ENCODE peak calls at places on chromosome 16, in eight cellular contexts. Z is NCI-H524; E is neural crest cell; H is stimulated activated CD8-positive, alpha-beta memory T cell treated with anti-CD3 and anti-CD28 coated beads, Interleukin-2, amount 100 ng/mL, for 48 hours; O is MM.1S; Q is RPMI8226; Y is Caco-2; W is hippocampal formation. P is an unnamed sample.

GRCh38 chr16:2773188-2773968 is 3.7 kb downstream of the ELOB start:
- DNase-seq in Z (no peak), E (no peak), H (no peak), O (no peak), Q (no peak), Y (no peak), W (no peak), P (no peak)

GRCh38 chr16:50368410-50369132 is at the start of gene BRD7:
- DNase-seq in Z (no peak), E (peak; percentile 72), H (peak; percentile 38), O (peak; percentile 63), Q (peak; percentile 83), Y (no peak), W (peak; percentile 60), P (peak; percentile 92)

GRCh38 chr16:54077412-54077821 is 209.2 kb downstream of the IRX3 start:
- DNase-seq in Z (no peak), E (no peak), H (peak; percentile 0), O (no peak), Q (no peak), Y (no peak), W (no peak), P (no peak)

GRCh38 chr16:67166035-67166882 is 1.7 kb downstream of the HSF4 start:
- DNase-seq in Z (no peak), E (no peak), H (no peak), O (no peak), Q (no peak), Y (no peak), W (no peak), P (no peak)

GRCh38 chr16:68370221-68370920 is 59.6 kb downstream of the PRMT7 start:
- DNase-seq in Z (no peak), E (no peak), H (no peak), O (no peak), Q (no peak), Y (no peak), W (no peak), P (no peak)

GRCh38 chr16:77374384-77374783 is 60.5 kb downstream of the ADAMTS18 start:
- DNase-seq in Z (no peak), E (no peak), H (no peak), O (no peak), Q (no peak), Y (no peak), W (no peak), P (no peak)

GRCh38 chr16:27401768-27402568 is at the start of gene IL21R:
- DNase-seq in Z (peak; percentile 59), E (no peak), H (peak; percentile 80), O (peak; percentile 74), Q (peak; percentile 94), Y (no peak), W (peak; percentile 14), P (peak; percentile 77)

GRCh38 chr16:79786389-79786788 is 185.9 kb upstream of the MAF start:
- DNase-seq in Z (no peak), E (no peak), H (no peak), O (no peak), Q (no peak), Y (no peak), W (no peak), P (no peak)

GRCh38 chr16:50306287-50306686 is 39.9 kb downstream of the ADCY7 start:
- DNase-seq in Z (no peak), E (no peak), H (no peak), O (no peak), Q (no peak), Y (no peak), W (no peak), P (no peak)

GRCh38 chr16:18983565-18984424 is at the start of gene TMC7:
- DNase-seq in Z (peak; percentile 80), E (peak; percentile 95), H (peak; percentile 22), O (peak; percentile 9), Q (peak; percentile 86), Y (peak; percentile 91), W (peak; percentile 87), P (peak; percentile 25)

GRCh38 chr16:64589836-64590235 is 532.0 kb downstream of the CDH11 start:
- DNase-seq in Z (no peak), E (no peak), H (no peak), O (no peak), Q (no peak), Y (no peak), W (no peak), P (no peak)

GRCh38 chr16:30009085-30009862 is 1.6 kb downstream of the DOC2A start:
- DNase-seq in Z (no peak), E (no peak), H (no peak), O (no peak), Q (no peak), Y (no peak), W (no peak), P (no peak)

GRCh38 chr16:86827521-86827920 is 249.2 kb downstream of the FOXL1 start:
- DNase-seq in Z (no peak), E (no peak), H (no peak), O (no peak), Q (peak; percentile 16), Y (no peak), W (no peak), P (no peak)

GRCh38 chr16:82995286-82995926 is 368.6 kb downstream of the CDH13 start:
- DNase-seq in Z (no peak), E (no peak), H (no peak), O (no peak), Q (no peak), Y (no peak), W (no peak), P (no peak)

GRCh38 chr16:53642094-53642493 is 61.6 kb downstream of the RPGRIP1L start:
- DNase-seq in Z (no peak), E (no peak), H (no peak), O (no peak), Q (no peak), Y (no peak), W (no peak), P (no peak)

GRCh38 chr16:65667013-65667578 is 545.2 kb upstream of the CDH11 start:
- DNase-seq in Z (peak; percentile 3), E (no peak), H (no peak), O (no peak), Q (no peak), Y (no peak), W (no peak), P (no peak)

GRCh38 chr16:54135361-54136275 is 151.0 kb downstream of the IRX3 start:
- DNase-seq in Z (no peak), E (no peak), H (no peak), O (no peak), Q (no peak), Y (no peak), W (no peak), P (no peak)

GRCh38 chr16:68348645-68349445 is 38.0 kb downstream of the PRMT7 start:
- DNase-seq in Z (no peak), E (no peak), H (no peak), O (no peak), Q (no peak), Y (no peak), W (no peak), P (no peak)

GRCh38 chr16:3065742-3066439 is 451 bp downstream of the IL32 start:
- DNase-seq in Z (no peak), E (no peak), H (no peak), O (no peak), Q (no peak), Y (no peak), W (no peak), P (no peak)

GRCh38 chr16:27927266-27927901 is 136.1 kb downstream of the GSG1L start:
- DNase-seq in Z (no peak), E (no peak), H (no peak), O (no peak), Q (no peak), Y (no peak), W (no peak), P (no peak)

GRCh38 chr16:11824362-11824761 is 27.0 kb downstream of the RSL1D1 start:
- DNase-seq in Z (no peak), E (no peak), H (no peak), O (no peak), Q (peak; percentile 12), Y (peak; percentile 45), W (no peak), P (no peak)

GRCh38 chr16:50155925-50156324 is 2.8 kb downstream of the TENT4B start:
- DNase-seq in Z (no peak), E (no peak), H (no peak), O (no peak), Q (no peak), Y (no peak), W (no peak), P (no peak)

GRCh38 chr16:58041628-58041955 is 16.0 kb downstream of the MMP15 start:
- DNase-seq in Z (no peak), E (no peak), H (no peak), O (no peak), Q (no peak), Y (no peak), W (no peak), P (no peak)

GRCh38 chr16:89197633-89198416 is 2.5 kb downstream of the SLC22A31 start:
- DNase-seq in Z (no peak), E (no peak), H (no peak), O (no peak), Q (no peak), Y (no peak), W (no peak), P (no peak)

GRCh38 chr16:30658731-30659506 is 688 bp downstream of the FBRS start:
- DNase-seq in Z (peak; percentile 99), E (no peak), H (peak; percentile 93), O (peak; percentile 89), Q (peak; percentile 93), Y (peak; percentile 88), W (peak; percentile 92), P (peak; percentile 87)

GRCh38 chr16:265002-265529 is 10.7 kb downstream of the RGS11 start:
- DNase-seq in Z (no peak), E (no peak), H (no peak), O (no peak), Q (no peak), Y (no peak), W (no peak), P (no peak)

GRCh38 chr16:29852654-29853053 is 10.4 kb downstream of the CDIPT start:
- DNase-seq in Z (no peak), E (no peak), H (no peak), O (no peak), Q (no peak), Y (no peak), W (no peak), P (no peak)

GRCh38 chr16:67901734-67902133 is 8.7 kb downstream of the PSKH1 start:
- DNase-seq in Z (no peak), E (no peak), H (no peak), O (no peak), Q (no peak), Y (peak; percentile 63), W (no peak), P (no peak)

GRCh38 chr16:74740795-74741304 is 33.8 kb downstream of the FA2H start:
- DNase-seq in Z (no peak), E (no peak), H (no peak), O (no peak), Q (peak; percentile 46), Y (no peak), W (peak; percentile 76), P (no peak)

GRCh38 chr16:75074920-75075687 is 41.5 kb downstream of the LDHD start:
- DNase-seq in Z (no peak), E (no peak), H (peak; percentile 65), O (peak; percentile 81), Q (peak; percentile 54), Y (no peak), W (no peak), P (peak; percentile 80)

GRCh38 chr16:50210266-50211038 is 55.9 kb upstream of the ADCY7 start:
- DNase-seq in Z (peak; percentile 64), E (peak; percentile 55), H (peak; percentile 44), O (peak; percentile 45), Q (peak; percentile 83), Y (peak; percentile 75), W (peak; percentile 78), P (peak; percentile 51)

GRCh38 chr16:69865701-69866100 is 85.4 kb upstream of the CLEC18A start:
- DNase-seq in Z (no peak), E (no peak), H (no peak), O (no peak), Q (no peak), Y (peak; percentile 54), W (no peak), P (no peak)

GRCh38 chr16:80619824-80620223 is 79.0 kb downstream of the DYNLRB2 start:
- DNase-seq in Z (no peak), E (no peak), H (no peak), O (no peak), Q (no peak), Y (peak; percentile 70), W (no peak), P (no peak)